ENCODE peak calls at places on chromosome 17, in four cellular contexts. K is endothelial cell of umbilical vein, H is A549, Z is progenitor cell of endocrine pancreas. X is an unnamed sample.

GRCh38 chr17:31393749-31394146 is 2.3 kb downstream of the RAB11FIP4 start:
- DNase-seq in K (no peak), H (no peak), Z (no peak), X (no peak)

GRCh38 chr17:79819534-79820276 is 19.5 kb downstream of the CBX4 start:
- DNase-seq in K (no peak), H (no peak), Z (no peak), X (no peak)

GRCh38 chr17:65041518-65041917 is 15.0 kb downstream of the GNA13 start:
- DNase-seq in K (no peak), H (no peak), Z (no peak), X (no peak)

GRCh38 chr17:65750166-65750565 is 188.7 kb upstream of the AXIN2 start:
- DNase-seq in K (no peak), H (no peak), Z (no peak), X (no peak)

GRCh38 chr17:67467500-67468481 is 90.7 kb downstream of the PITPNC1 start:
- DNase-seq in K (no peak), H (no peak), Z (no peak), X (no peak)

GRCh38 chr17:6641374-6641818 is 536 bp downstream of the TXNDC17 start:
- DNase-seq in K (no peak), H (no peak), Z (no peak), X (no peak)

GRCh38 chr17:73690581-73691135 is 46.4 kb upstream of the SDK2 start:
- DNase-seq in K (no peak), H (peak; percentile 22), Z (no peak), X (no peak)

GRCh38 chr17:34398990-34399389 is 36.0 kb upstream of the CCL1 start:
- DNase-seq in K (no peak), H (no peak), Z (no peak), X (no peak)

GRCh38 chr17:1325766-1326165 is 46.3 kb downstream of the TRARG1 start:
- DNase-seq in K (no peak), H (no peak), Z (no peak), X (no peak)

GRCh38 chr17:80732268-80732667 is 187.6 kb downstream of the RPTOR start:
- DNase-seq in K (no peak), H (no peak), Z (no peak), X (no peak)

GRCh38 chr17:79192503-79193500 is 118.2 kb downstream of the ENGASE start:
- DNase-seq in K (peak; percentile 20), H (peak; percentile 42), Z (peak; percentile 77), X (peak; percentile 78)

GRCh38 chr17:78671607-78672404 is 94.6 kb upstream of the DNAH17 start:
- DNase-seq in K (no peak), H (no peak), Z (no peak), X (no peak)

GRCh38 chr17:17855334-17855725 is 18.5 kb upstream of the SREBF1 start:
- DNase-seq in K (no peak), H (no peak), Z (no peak), X (no peak)

GRCh38 chr17:63991611-63992010 is 6.5 kb upstream of the PRR29 start:
- DNase-seq in K (no peak), H (no peak), Z (no peak), X (no peak)